ENCODE peak calls at places on chromosomes 7 and 10, in eight cellular contexts. X is hippocampal formation, E is amniotic stem cell, J is erythroblast, W is GM23338, N is omental fat pad, R is NCI-H1694, U is iPS-NIHi11. V is an unnamed sample.

GRCh38 chr7:80916770-80917681 is 1.8 kb downstream of the SEMA3C start:
- DNase-seq in W (peak; percentile 44), J (peak; percentile 18), R (peak; percentile 69), U (peak; percentile 29), N (no peak), X (no peak), E (no peak), V (no peak)

GRCh38 chr10:79113827-79114226 is 45.1 kb downstream of the ZMIZ1 start:
- DNase-seq in N (no peak), U (peak; percentile 58), W (peak; percentile 48), R (no peak), E (no peak), X (no peak), J (no peak), V (no peak)

GRCh38 chr7:7214398-7215347 is 32.3 kb downstream of the C1GALT1 start:
- DNase-seq in X (no peak), W (no peak), E (no peak), U (no peak), R (no peak), J (no peak), N (no peak), V (no peak)

GRCh38 chr10:90289037-90289436 is 568.8 kb downstream of the HTR7 start:
- DNase-seq in W (no peak), E (no peak), R (no peak), N (no peak), X (no peak), J (no peak), U (no peak), V (no peak)

GRCh38 chr7:111560773-111561658 is 1.3 kb downstream of the IMMP2L start:
- DNase-seq in J (peak; percentile 55), W (peak; percentile 78), R (no peak), U (peak; percentile 13), E (no peak), X (no peak), N (no peak), V (no peak)

GRCh38 chr7:148909560-148909959 is 25.5 kb upstream of the EZH2 start:
- DNase-seq in R (no peak), E (no peak), X (no peak), W (no peak), N (no peak), U (no peak), J (no peak), V (no peak)

GRCh38 chr10:102327002-102327401 is 68.5 kb upstream of the NFKB2 start:
- DNase-seq in W (no peak), E (no peak), J (no peak), X (no peak), U (peak; percentile 62), N (no peak), R (no peak), V (no peak)

GRCh38 chr7:148543-148931 is 43.8 kb upstream of the FAM20C start:
- DNase-seq in U (no peak), R (no peak), N (no peak), E (no peak), J (no peak), X (no peak), W (no peak), V (no peak)

GRCh38 chr10:115844592-115844991 is 428.4 kb downstream of the GFRA1 start:
- DNase-seq in E (no peak), N (no peak), U (no peak), J (no peak), W (no peak), R (no peak), X (no peak), V (no peak)

GRCh38 chr10:35998036-35998435 is 355.9 kb upstream of the FZD8 start:
- DNase-seq in W (no peak), R (peak; percentile 51), E (no peak), X (no peak), U (no peak), N (no peak), J (no peak), V (no peak)

GRCh38 chr7:29780346-29780745 is 26.0 kb upstream of the WIPF3 start:
- DNase-seq in J (no peak), N (no peak), E (no peak), R (no peak), X (no peak), W (no peak), U (no peak), V (no peak)

GRCh38 chr10:3763035-3763456 is 22.0 kb downstream of the KLF6 start:
- DNase-seq in N (no peak), U (no peak), E (no peak), X (no peak), W (no peak), J (no peak), R (no peak), V (no peak)

GRCh38 chr7:102097601-102098161 is 189.0 kb upstream of the SH2B2 start:
- DNase-seq in J (no peak), W (no peak), U (no peak), N (no peak), E (no peak), X (no peak), R (no peak), V (no peak)

GRCh38 chr10:71568896-71569492 is 150.6 kb downstream of the C10orf105 start:
- DNase-seq in J (no peak), U (no peak), N (no peak), X (no peak), E (no peak), W (no peak), R (no peak), V (no peak)

GRCh38 chr7:75905785-75906604 is 9.0 kb upstream of the POR start:
- DNase-seq in R (no peak), E (no peak), N (peak; percentile 53), J (no peak), X (peak; percentile 37), U (peak; percentile 36), W (peak; percentile 72), V (no peak)

GRCh38 chr10:58957517-58957916 is 218.9 kb upstream of the PHYHIPL start:
- DNase-seq in N (no peak), J (no peak), U (no peak), W (no peak), R (no peak), X (no peak), E (no peak), V (no peak)

GRCh38 chr7:30899630-30900029 is 12.0 kb upstream of the AQP1 start:
- DNase-seq in N (no peak), W (no peak), J (no peak), U (no peak), E (no peak), X (no peak), R (no peak), V (no peak)

GRCh38 chr7:25750738-25751529 is 401.1 kb upstream of the NFE2L3 start:
- DNase-seq in X (no peak), W (no peak), J (no peak), R (no peak), E (no peak), U (no peak), N (no peak), V (no peak)

GRCh38 chr7:92769844-92770243 is 66.5 kb downstream of the CDK6 start:
- DNase-seq in X (no peak), R (no peak), U (no peak), N (no peak), J (no peak), W (no peak), E (no peak), V (no peak)

GRCh38 chr7:80831996-80832395 is 86.9 kb downstream of the SEMA3C start:
- DNase-seq in N (no peak), R (no peak), E (no peak), W (no peak), J (no peak), X (no peak), U (no peak), V (no peak)

GRCh38 chr7:66933469-66933868 is 12.4 kb downstream of the TMEM248 start:
- DNase-seq in N (no peak), U (no peak), X (no peak), E (no peak), R (no peak), W (no peak), J (peak; percentile 12), V (no peak)

GRCh38 chr10:79178614-79179403 is 110.0 kb downstream of the ZMIZ1 start:
- DNase-seq in X (no peak), J (peak; percentile 88), E (no peak), N (no peak), W (no peak), R (peak; percentile 49), U (peak; percentile 58), V (no peak)

GRCh38 chr7:148299335-148299734 is 291.2 kb upstream of the C7orf33 start:
- DNase-seq in X (no peak), U (peak; percentile 11), E (no peak), N (no peak), R (no peak), J (no peak), W (no peak), V (no peak)

V was measured in naive thymus-derived CD4-positive, alpha-beta T cell.